ENCODE peak calls at places on chromosomes 12 and 14, in ten cellular contexts. J, F, U, S, E, Y, X, N, P and B are unnamed samples. For H3K4me1, the result is how much of the 10 kb centered on the place peaks cover.

GRCh38 chr12:47530050-47530449 is 175.8 kb downstream of the RPAP3 start:
- DNase-seq in F (no peak), J (no peak), Y (no peak), E (no peak), U (no peak), N (no peak), P (no peak), S (no peak), X (no peak), B (no peak)

GRCh38 chr12:6215932-6216494 is 15.8 kb downstream of the CD9 start:
- DNase-seq in F (peak), X (peak), P (no peak), U (no peak), J (peak), S (no peak), Y (peak), N (peak), E (peak), B (peak)

GRCh38 chr12:95114766-95115450 is 41.5 kb upstream of the NR2C1 start:
- DNase-seq in E (no peak), P (no peak), S (no peak), X (no peak), N (no peak), Y (no peak), U (no peak), J (peak), F (no peak), B (no peak)

GRCh38 chr14:24136684-24137528 is 912 bp downstream of the PSME1 start:
- DNase-seq in P (no peak), F (no peak), N (no peak), Y (peak), J (no peak), S (no peak), E (no peak), X (no peak), U (no peak), B (no peak)

GRCh38 chr14:61321385-61322010 is at the start of gene PRKCH:
- DNase-seq in J (peak), X (peak), Y (peak), F (peak), N (peak), E (peak), S (peak), P (peak), U (peak), B (peak)

GRCh38 chr12:123167329-123167728 is 16.4 kb upstream of the PITPNM2 start:
- DNase-seq in J (no peak), N (no peak), F (no peak), X (no peak), Y (no peak), S (no peak), E (no peak), P (no peak), U (no peak), B (no peak)

GRCh38 chr12:124214574-124214973 is 80.3 kb upstream of the RFLNA start:
- DNase-seq in F (no peak), N (no peak), U (no peak), E (no peak), X (no peak), J (no peak), S (no peak), Y (no peak), P (no peak), B (no peak)

GRCh38 chr12:8912910-8913309 is 1.4 kb upstream of the PHC1 start:
- DNase-seq in P (no peak), S (no peak), X (no peak), Y (no peak), F (peak), J (no peak), U (no peak), N (peak), E (no peak), B (no peak)

GRCh38 chr12:104792570-104792969 is 165.5 kb downstream of the SLC41A2 start:
- DNase-seq in S (no peak), X (peak), P (no peak), Y (peak), J (peak), E (no peak), N (peak), F (no peak), U (peak), B (no peak)
- H3K4me3 ChIP-seq in S (no peak), X (no peak), P (no peak), Y (no peak), J (no peak), E (no peak), N (no peak), F (no peak), U (no peak), B (no peak)

DNA sequence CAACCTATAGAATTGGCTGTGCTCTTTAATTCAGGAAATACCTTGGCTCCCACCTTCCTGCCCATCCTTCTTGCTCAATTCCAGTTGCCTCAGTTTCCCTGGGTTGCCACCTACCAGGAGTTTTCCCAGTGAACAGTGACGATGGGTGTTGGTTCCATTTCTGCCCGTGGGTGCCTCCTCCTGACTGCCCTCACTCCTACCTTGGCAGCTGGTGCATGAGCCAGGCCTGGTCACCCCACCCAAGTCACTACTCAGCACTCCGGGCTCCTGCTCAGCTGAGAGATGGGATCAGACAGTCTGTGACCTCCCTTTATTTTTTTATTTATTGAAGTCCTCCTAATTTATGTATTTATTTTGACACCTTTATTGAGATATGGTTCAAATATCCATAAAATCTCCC is 31.0 kb upstream of the PTGR2 start:
- DNase-seq in F (no peak), S (no peak), E (no peak), N (no peak), Y (no peak), J (no peak), X (no peak), U (no peak), P (no peak), B (no peak)
- H3K4me1 ChIP-seq in F (under half), S (under half), E (under half), N (under half), Y (under half), J (under half), X (under half), U (under half), P (under half), B (under half)

DNA sequence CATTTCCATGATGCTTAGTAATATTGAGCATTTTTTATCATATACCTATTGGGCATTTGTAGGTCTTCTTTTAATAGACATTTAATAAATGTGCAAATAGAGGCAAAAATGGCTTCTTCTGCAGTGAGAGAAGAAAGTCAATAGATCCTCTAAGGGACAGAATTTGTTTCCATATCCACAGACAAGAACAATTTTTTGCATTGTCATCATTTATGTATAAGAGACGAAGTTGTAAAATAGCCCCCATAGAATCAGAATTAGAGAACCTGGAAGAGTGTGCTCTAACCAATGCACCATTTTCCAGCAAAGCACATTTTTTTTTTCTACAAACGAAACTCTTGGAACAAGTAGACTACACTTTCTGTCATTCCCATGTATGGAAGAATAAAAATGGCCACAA is 365.1 kb upstream of the PDE3A start:
- DNase-seq in P (no peak), S (no peak), X (no peak), Y (no peak), E (no peak), F (no peak), N (no peak), J (no peak), U (no peak), B (no peak)
- H3K4me3 ChIP-seq in P (no peak), S (no peak), X (no peak), Y (no peak), E (no peak), F (no peak), N (no peak), J (no peak), U (no peak), B (no peak)

GRCh38 chr14:104724981-104725771 is 1.1 kb downstream of the ADSS1 start:
- DNase-seq in P (no peak), S (peak), F (peak), X (no peak), U (peak), E (no peak), J (peak), Y (peak), N (peak), B (peak)
- H3K4me1 ChIP-seq in P (under half), S (under half), F (under half), X (under half), U (half or more), E (under half), J (under half), Y (under half), N (under half), B (under half)